ENCODE peak calls at places on chromosomes 7 and 10, in four cellular contexts. F, M, I and K are unnamed samples.

GRCh38 chr10:130782467-130782866 is 529.1 kb downstream of the TCERG1L start:
- DNase-seq in F (no peak), M (no peak), I (no peak), K (no peak)

GRCh38 chr10:57754803-57755202 is 512.9 kb downstream of the IPMK start:
- DNase-seq in F (no peak), M (no peak), I (no peak), K (no peak)

GRCh38 chr10:25704622-25705021 is 229.4 kb upstream of the MYO3A start:
- DNase-seq in F (no peak), M (no peak), I (no peak), K (no peak)

GRCh38 chr7:112080974-112081373 is 125.2 kb downstream of the DOCK4 start:
- DNase-seq in F (no peak), M (no peak), I (no peak), K (peak)

GRCh38 chr7:18693401-18693800 is 197.9 kb downstream of the HDAC9 start:
- DNase-seq in F (no peak), M (peak), I (no peak), K (peak)

GRCh38 chr10:29616542-29616941 is 18.2 kb downstream of the SVIL start:
- DNase-seq in F (no peak), M (no peak), I (no peak), K (no peak)

GRCh38 chr10:97321807-97322195 is 2.7 kb downstream of the FRAT1 start:
- DNase-seq in F (no peak), M (no peak), I (peak), K (no peak)

GRCh38 chr10:3636356-3637181 is 148.4 kb downstream of the KLF6 start:
- DNase-seq in F (no peak), M (no peak), I (no peak), K (no peak)

GRCh38 chr7:82699773-82700186 is 256.2 kb upstream of the CACNA2D1 start:
- DNase-seq in F (no peak), M (no peak), I (no peak), K (peak)

GRCh38 chr10:35172574-35172973 is 45.9 kb downstream of the CREM start:
- DNase-seq in F (no peak), M (peak), I (no peak), K (no peak)

GRCh38 chr7:44618754-44619153 is 12.3 kb downstream of the OGDH start:
- DNase-seq in F (no peak), M (no peak), I (no peak), K (peak)

GRCh38 chr10:129842031-129842430 is 122.0 kb downstream of the EBF3 start:
- DNase-seq in F (no peak), M (no peak), I (no peak), K (no peak)

GRCh38 chr10:13671874-13672273 is 85.1 kb downstream of the PRPF18 start:
- DNase-seq in F (no peak), M (no peak), I (no peak), K (no peak)

GRCh38 chr10:98106531-98106930 is 27.9 kb upstream of the R3HCC1L start:
- DNase-seq in F (no peak), M (no peak), I (no peak), K (no peak)

GRCh38 chr7:134280508-134280907 is 36.2 kb downstream of the SLC35B4 start:
- DNase-seq in F (no peak), M (no peak), I (no peak), K (no peak)

GRCh38 chr10:71025535-71025934 is 137.2 kb upstream of the PCBD1 start:
- DNase-seq in F (no peak), M (no peak), I (no peak), K (peak)